ENCODE peak calls at places on chromosome 12, in six cellular contexts. C is fibroblast of pulmonary artery, N is heart right ventricle, P is stomach, O is BE2C, W is choroid plexus epithelial cell. F is an unnamed sample.

GRCh38 chr12:31599053-31599452 is 8.1 kb upstream of the DENND5B start:
- DNase-seq in C (no peak), N (no peak), P (no peak), O (no peak), W (no peak), F (no peak)

GRCh38 chr12:26451763-26452162 is 256.4 kb downstream of the SSPN start:
- DNase-seq in C (no peak), N (no peak), P (no peak), O (no peak), W (no peak), F (peak)

GRCh38 chr12:26044007-26044394 is 80.8 kb downstream of the BHLHE41 start:
- DNase-seq in C (peak), N (no peak), P (no peak), O (no peak), W (no peak), F (peak)

GRCh38 chr12:113088971-113089756 is 32.6 kb downstream of the DTX1 start:
- DNase-seq in C (no peak), N (no peak), P (no peak), O (no peak), W (no peak), F (no peak)

GRCh38 chr12:11723993-11724392 is 74.5 kb downstream of the ETV6 start:
- DNase-seq in C (no peak), N (no peak), P (no peak), O (no peak), W (peak), F (peak)

GRCh38 chr12:1117371-1117770 is 126.3 kb downstream of the ERC1 start:
- DNase-seq in C (no peak), N (no peak), P (no peak), O (no peak), W (no peak), F (peak)

GRCh38 chr12:25241171-25242020 is 9.3 kb downstream of the KRAS start:
- DNase-seq in C (peak), N (no peak), P (no peak), O (no peak), W (peak), F (peak)

GRCh38 chr12:30457621-30458289 is 237.9 kb downstream of the IPO8 start:
- DNase-seq in C (peak), N (no peak), P (no peak), O (no peak), W (peak), F (peak)

GRCh38 chr12:92294676-92295440 is 149.2 kb upstream of the BTG1 start:
- DNase-seq in C (peak), N (no peak), P (no peak), O (no peak), W (no peak), F (peak)

GRCh38 chr12:14417717-14418116 is 52.2 kb downstream of the ATF7IP start:
- DNase-seq in C (peak), N (peak), P (peak), O (peak), W (peak), F (peak)

GRCh38 chr12:21526721-21527345 is 737 bp downstream of the SPX start:
- DNase-seq in C (no peak), N (no peak), P (no peak), O (no peak), W (peak), F (peak)

GRCh38 chr12:21509768-21510167 is 8.2 kb downstream of the GOLT1B start:
- DNase-seq in C (no peak), N (no peak), P (no peak), O (no peak), W (no peak), F (no peak)

GRCh38 chr12:120404271-120404670 is 33.6 kb upstream of the COX6A1 start:
- DNase-seq in C (no peak), N (no peak), P (no peak), O (peak), W (no peak), F (no peak)

GRCh38 chr12:97650242-97650641 is 187.6 kb downstream of the RMST start:
- DNase-seq in C (no peak), N (no peak), P (no peak), O (no peak), W (peak), F (no peak)

GRCh38 chr12:32895688-32896437 is 714 bp downstream of the PKP2 start:
- DNase-seq in C (no peak), N (peak), P (peak), O (no peak), W (no peak), F (no peak)

GRCh38 chr12:51103977-51104376 is 20.6 kb upstream of the CSRNP2 start:
- DNase-seq in C (no peak), N (no peak), P (no peak), O (no peak), W (no peak), F (no peak)

GRCh38 chr12:91722072-91722471 is 423.6 kb downstream of the BTG1 start:
- DNase-seq in C (no peak), N (no peak), P (no peak), O (no peak), W (peak), F (no peak)

GRCh38 chr12:57476993-57477709 is 2.5 kb downstream of the ARHGAP9 start:
- DNase-seq in C (no peak), N (no peak), P (no peak), O (no peak), W (no peak), F (no peak)

GRCh38 chr12:101891462-101891971 is 14.1 kb downstream of the DRAM1 start:
- DNase-seq in C (peak), N (no peak), P (peak), O (no peak), W (peak), F (peak)

GRCh38 chr12:119180380-119181040 is 1.8 kb downstream of the HSPB8 start:
- DNase-seq in C (peak), N (peak), P (peak), O (no peak), W (peak), F (peak)

GRCh38 chr12:92561543-92561899 is 141.3 kb upstream of the PLEKHG7 start:
- DNase-seq in C (peak), N (no peak), P (peak), O (peak), W (peak), F (peak)

GRCh38 chr12:121805800-121806555 is 2.2 kb downstream of the SETD1B start:
- DNase-seq in C (no peak), N (no peak), P (no peak), O (peak), W (no peak), F (no peak)

GRCh38 chr12:56803750-56804149 is 40.6 kb downstream of the HSD17B6 start:
- DNase-seq in C (no peak), N (peak), P (no peak), O (no peak), W (no peak), F (peak)

GRCh38 chr12:7989827-7990491 is 42.6 kb upstream of the FOXJ2 start:
- DNase-seq in C (peak), N (no peak), P (peak), O (no peak), W (no peak), F (no peak)

GRCh38 chr12:125989716-125990115 is 924.5 kb downstream of the AACS start:
- DNase-seq in C (no peak), N (no peak), P (no peak), O (no peak), W (no peak), F (no peak)

GRCh38 chr12:22588817-22589216 is 36.2 kb upstream of the ETNK1 start:
- DNase-seq in C (no peak), N (no peak), P (no peak), O (no peak), W (no peak), F (no peak)

GRCh38 chr12:28909291-28909690 is 239.8 kb upstream of the FAR2 start:
- DNase-seq in C (peak), N (no peak), P (no peak), O (no peak), W (peak), F (peak)

GRCh38 chr12:108371801-108372344 is 32.8 kb upstream of the CMKLR1 start:
- DNase-seq in C (peak), N (no peak), P (no peak), O (no peak), W (peak), F (peak)

GRCh38 chr12:65570451-65571130 is 253.7 kb upstream of the HMGA2 start:
- DNase-seq in C (no peak), N (no peak), P (no peak), O (no peak), W (no peak), F (no peak)

GRCh38 chr12:92468358-92469020 is 234.3 kb upstream of the PLEKHG7 start:
- DNase-seq in C (no peak), N (no peak), P (no peak), O (no peak), W (peak), F (no peak)

GRCh38 chr12:26661399-26661798 is 171.6 kb downstream of the ITPR2 start:
- DNase-seq in C (no peak), N (no peak), P (no peak), O (no peak), W (no peak), F (no peak)

GRCh38 chr12:27226319-27226984 is 17.6 kb upstream of the STK38L start:
- DNase-seq in C (no peak), N (no peak), P (no peak), O (no peak), W (peak), F (peak)

GRCh38 chr12:75488553-75488952 is 8.0 kb downstream of the GLIPR1 start:
- DNase-seq in C (peak), N (no peak), P (no peak), O (peak), W (peak), F (peak)

GRCh38 chr12:130104596-130105253 is 57.5 kb upstream of the FZD10 start:
- DNase-seq in C (no peak), N (no peak), P (no peak), O (no peak), W (no peak), F (no peak)

GRCh38 chr12:65609359-65609771 is 214.9 kb upstream of the HMGA2 start:
- DNase-seq in C (peak), N (no peak), P (no peak), O (no peak), W (peak), F (peak)

GRCh38 chr12:127625372-127625771 is 641.6 kb upstream of the TMEM132C start:
- DNase-seq in C (no peak), N (no peak), P (no peak), O (no peak), W (no peak), F (no peak)

GRCh38 chr12:106170285-106170684 is 31.5 kb upstream of the NUAK1 start:
- DNase-seq in C (peak), N (no peak), P (no peak), O (no peak), W (peak), F (peak)

GRCh38 chr12:22321018-22321605 is 13.4 kb downstream of the ST8SIA1 start:
- DNase-seq in C (no peak), N (no peak), P (no peak), O (no peak), W (no peak), F (no peak)

GRCh38 chr12:630656-631632 is 32.3 kb downstream of the NINJ2 start:
- DNase-seq in C (no peak), N (peak), P (peak), O (no peak), W (no peak), F (no peak)

GRCh38 chr12:93571854-93572711 is at the start of gene SOCS2:
- DNase-seq in C (peak), N (peak), P (peak), O (peak), W (peak), F (no peak)

DNA sequence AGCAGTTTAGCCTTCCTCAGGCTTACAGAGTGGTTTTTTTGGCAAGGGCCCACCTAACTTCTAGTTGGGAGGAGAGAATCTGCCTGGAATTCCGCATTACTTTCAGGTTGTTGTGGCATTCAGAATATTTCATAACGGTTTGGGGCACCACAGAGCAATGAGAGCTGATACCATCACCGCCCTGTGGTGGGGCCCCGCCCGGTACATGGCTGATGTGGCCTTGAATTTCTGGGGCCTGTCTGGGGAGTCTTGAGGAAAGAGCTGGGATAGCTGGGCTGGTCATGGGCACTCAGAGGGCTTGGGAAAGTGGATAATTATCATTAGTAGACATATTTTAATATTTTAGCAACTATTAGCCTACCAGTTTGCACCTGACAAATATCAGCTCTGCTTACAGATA is 4.2 kb downstream of the TESPA1 start:
- DNase-seq in C (no peak), N (no peak), P (no peak), O (no peak), W (no peak), F (no peak)
- H3K4me3 ChIP-seq in C (no peak), N (no peak), P (no peak), O (no peak), W (no peak), F (no peak)

GRCh38 chr12:96131230-96131788 is 62.9 kb upstream of the ELK3 start:
- DNase-seq in C (no peak), N (no peak), P (no peak), O (no peak), W (no peak), F (no peak)
- TF ChIP-seq CTCF in C (no peak), N (no peak), P (no peak), O (no peak), W (no peak), F (no peak)

GRCh38 chr12:66881401-66881800 is 202.5 kb upstream of the GRIP1 start:
- DNase-seq in C (no peak), N (no peak), P (no peak), O (no peak), W (no peak), F (no peak)
- H3K4me3 ChIP-seq in C (no peak), N (no peak), P (no peak), O (no peak), W (no peak), F (no peak)

DNA sequence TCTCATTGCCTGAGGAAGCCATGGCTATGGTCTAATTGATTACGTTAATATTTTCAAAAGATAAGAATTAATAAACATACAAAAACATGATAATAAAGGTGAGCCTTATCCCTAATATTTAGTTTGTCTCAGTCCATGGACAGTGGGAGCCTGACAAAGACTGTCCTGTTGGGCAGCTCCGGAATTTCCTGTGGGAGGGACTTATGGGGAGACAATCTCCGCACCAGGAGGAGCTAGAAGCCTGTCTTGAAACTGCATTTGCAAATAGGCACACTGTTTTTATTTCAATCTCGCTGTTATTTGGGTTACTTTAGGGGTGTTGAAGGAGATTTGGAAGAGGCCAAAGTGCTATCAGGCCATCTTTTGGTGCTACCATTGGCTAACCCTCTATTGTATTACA is 50.8 kb upstream of the ZDHHC17 start:
- DNase-seq in C (peak), N (no peak), P (no peak), O (no peak), W (peak), F (no peak)
- TF ChIP-seq CTCF in C (no peak), N (peak), P (no peak), O (no peak), W (peak), F (no peak)

GRCh38 chr12:53623526-53623925 is 2.7 kb downstream of the ATF7 start:
- DNase-seq in C (peak), N (no peak), P (no peak), O (no peak), W (peak), F (peak)
- H3K4me3 ChIP-seq in C (peak), N (no peak), P (peak), O (no peak), W (peak), F (peak)

DNA sequence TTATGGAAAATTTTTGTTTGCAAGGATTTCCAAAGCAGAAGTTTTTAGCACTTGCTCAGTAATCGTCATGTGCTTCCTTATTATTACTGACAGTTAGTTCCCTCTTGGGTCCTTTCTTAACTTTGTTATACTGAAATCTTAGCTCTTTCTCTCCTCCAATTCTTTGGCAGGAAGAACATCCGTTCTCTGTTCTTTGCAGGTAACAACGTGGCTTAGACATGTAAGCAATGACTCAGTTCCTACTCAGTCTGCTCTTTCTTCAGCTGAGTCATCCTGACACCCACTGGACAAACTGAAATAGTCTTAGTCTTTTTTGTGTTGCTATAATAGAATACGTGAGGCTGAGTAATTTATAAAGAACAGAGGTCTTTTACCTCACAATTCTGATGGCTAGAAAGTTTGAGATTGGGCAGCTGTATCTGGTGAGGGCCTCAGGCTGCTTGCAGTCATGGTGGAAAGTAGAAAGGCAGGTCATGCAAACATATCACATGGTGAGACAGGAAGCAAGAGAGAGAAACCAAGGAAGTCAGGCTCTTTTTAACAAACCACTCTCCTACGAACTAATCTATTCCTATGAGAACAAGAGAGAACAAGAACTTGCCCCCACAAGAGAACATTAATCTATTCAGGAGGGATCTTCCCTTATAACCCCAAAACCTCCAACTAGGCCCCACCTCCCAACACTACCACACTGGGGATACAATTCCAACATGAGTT is 49.2 kb downstream of the TESPA1 start:
- DNase-seq in C (peak), N (no peak), P (no peak), O (no peak), W (peak), F (peak)
- TF ChIP-seq CTCF in C (no peak), N (no peak), P (no peak), O (no peak), W (peak), F (no peak)

GRCh38 chr12:54372113-54372806 is 8.0 kb upstream of the GPR84 start:
- DNase-seq in C (no peak), N (no peak), P (no peak), O (no peak), W (no peak), F (no peak)

GRCh38 chr12:54371328-54372112 is 7.2 kb upstream of the GPR84 start:
- DNase-seq in C (peak), N (peak), P (no peak), O (peak), W (no peak), F (peak)

GRCh38 chr12:54369597-54370217 is 5.4 kb upstream of the GPR84 start:
- DNase-seq in C (no peak), N (no peak), P (no peak), O (no peak), W (no peak), F (no peak)

GRCh38 chr12:54368709-54369596 is 4.7 kb upstream of the GPR84 start:
- DNase-seq in C (peak), N (peak), P (peak), O (peak), W (peak), F (peak)

DNA sequence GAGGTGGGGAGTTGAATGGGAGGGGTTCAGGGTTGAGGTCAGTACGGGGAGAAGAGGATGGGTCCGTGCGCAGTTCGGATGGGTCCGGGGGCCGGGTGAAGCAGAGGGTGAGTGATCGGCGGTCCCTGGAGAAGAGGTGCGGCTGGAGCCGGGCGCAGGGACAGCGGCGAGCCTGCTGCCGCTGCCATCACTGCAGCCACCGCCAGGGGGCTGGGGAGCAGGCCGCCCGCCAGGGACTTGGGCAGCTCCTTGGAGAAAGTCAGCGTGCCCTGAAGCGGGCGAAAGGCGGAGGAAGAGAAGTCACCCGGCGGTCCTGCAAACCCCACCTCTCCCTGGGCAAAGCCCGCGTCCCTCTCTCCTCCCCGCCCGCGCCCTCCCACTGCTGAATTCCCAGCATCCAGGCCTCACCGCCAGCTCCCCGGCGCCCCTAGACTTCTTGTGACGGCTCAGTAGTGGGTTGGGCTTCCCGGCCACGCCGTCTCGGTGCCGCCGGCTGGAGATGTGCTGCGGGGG is 6.0 kb upstream of the GPR84 start:
- DNase-seq in C (peak), N (peak), P (peak), O (peak), W (peak), F (peak)
- H3K4me3 ChIP-seq in C (peak), N (peak), P (peak), O (peak), W (peak), F (peak)